ENCODE peak calls at places on chromosome 1, in nine cellular contexts. One of them, this sample, is unnamed.

GRCh38 chr1:229440821-229441537 is 7.1 kb upstream of the ACTA1 start:
- DNase-seq in endothelial cell: no peak
- DNase-seq in lower lobe of right lung: no peak
- DNase-seq in hepatocyte: no peak
- DNase-seq in Caco-2: no peak
- DNase-seq in H1: no peak
- DNase-seq in uterus: no peak
- DNase-seq in heart left ventricle: no peak
- DNase-seq in epithelial cell of esophagus: peak; percentile 34
- DNase-seq in this sample: no peak

GRCh38 chr1:224435318-224435763 is 744 bp upstream of the WDR26 start:
- DNase-seq in endothelial cell: no peak
- DNase-seq in lower lobe of right lung: no peak
- DNase-seq in hepatocyte: no peak
- DNase-seq in Caco-2: no peak
- DNase-seq in H1: no peak
- DNase-seq in uterus: no peak
- DNase-seq in heart left ventricle: no peak
- DNase-seq in epithelial cell of esophagus: peak; percentile 67
- DNase-seq in this sample: no peak

GRCh38 chr1:20988943-20989342 is 187.8 kb downstream of the EIF4G3 start:
- DNase-seq in endothelial cell: no peak
- DNase-seq in lower lobe of right lung: no peak
- DNase-seq in hepatocyte: no peak
- DNase-seq in Caco-2: no peak
- DNase-seq in H1: no peak
- DNase-seq in uterus: no peak
- DNase-seq in heart left ventricle: no peak
- DNase-seq in epithelial cell of esophagus: no peak
- DNase-seq in this sample: no peak

GRCh38 chr1:221994274-221994698 is 252.4 kb upstream of the DUSP10 start:
- DNase-seq in endothelial cell: no peak
- DNase-seq in lower lobe of right lung: no peak
- DNase-seq in hepatocyte: no peak
- DNase-seq in Caco-2: no peak
- DNase-seq in H1: no peak
- DNase-seq in uterus: no peak
- DNase-seq in heart left ventricle: no peak
- DNase-seq in epithelial cell of esophagus: peak; percentile 75
- DNase-seq in this sample: no peak

GRCh38 chr1:219401723-219402431 is 211.0 kb downstream of the ZC3H11B start:
- DNase-seq in endothelial cell: no peak
- DNase-seq in lower lobe of right lung: no peak
- DNase-seq in hepatocyte: no peak
- DNase-seq in Caco-2: no peak
- DNase-seq in H1: no peak
- DNase-seq in uterus: no peak
- DNase-seq in heart left ventricle: no peak
- DNase-seq in epithelial cell of esophagus: no peak
- DNase-seq in this sample: no peak

GRCh38 chr1:28415246-28415645 is 45.7 kb downstream of the PHACTR4 start:
- DNase-seq in endothelial cell: no peak
- DNase-seq in lower lobe of right lung: no peak
- DNase-seq in hepatocyte: no peak
- DNase-seq in Caco-2: no peak
- DNase-seq in H1: no peak
- DNase-seq in uterus: no peak
- DNase-seq in heart left ventricle: no peak
- DNase-seq in epithelial cell of esophagus: no peak
- DNase-seq in this sample: no peak

GRCh38 chr1:39529901-39530535 is 38.6 kb downstream of the BMP8A start:
- DNase-seq in endothelial cell: no peak
- DNase-seq in lower lobe of right lung: no peak
- DNase-seq in hepatocyte: no peak
- DNase-seq in Caco-2: no peak
- DNase-seq in H1: no peak
- DNase-seq in uterus: no peak
- DNase-seq in heart left ventricle: no peak
- DNase-seq in epithelial cell of esophagus: no peak
- DNase-seq in this sample: no peak

GRCh38 chr1:40774266-40774998 is 9.2 kb upstream of the KCNQ4 start:
- DNase-seq in endothelial cell: peak; percentile 72
- DNase-seq in lower lobe of right lung: peak; percentile 69
- DNase-seq in hepatocyte: peak; percentile 67
- DNase-seq in Caco-2: peak; percentile 74
- DNase-seq in H1: peak; percentile 54
- DNase-seq in uterus: peak; percentile 64
- DNase-seq in heart left ventricle: no peak
- DNase-seq in epithelial cell of esophagus: peak; percentile 56
- DNase-seq in this sample: peak; percentile 53

GRCh38 chr1:107535091-107535490 is 394.3 kb downstream of the NTNG1 start:
- DNase-seq in endothelial cell: no peak
- DNase-seq in lower lobe of right lung: no peak
- DNase-seq in hepatocyte: no peak
- DNase-seq in Caco-2: no peak
- DNase-seq in H1: no peak
- DNase-seq in uterus: no peak
- DNase-seq in heart left ventricle: no peak
- DNase-seq in epithelial cell of esophagus: no peak
- DNase-seq in this sample: no peak

GRCh38 chr1:42006836-42007235 is 88.1 kb upstream of the HIVEP3 start:
- DNase-seq in endothelial cell: no peak
- DNase-seq in lower lobe of right lung: no peak
- DNase-seq in hepatocyte: no peak
- DNase-seq in Caco-2: no peak
- DNase-seq in H1: no peak
- DNase-seq in uterus: no peak
- DNase-seq in heart left ventricle: no peak
- DNase-seq in epithelial cell of esophagus: peak; percentile 53
- DNase-seq in this sample: no peak

GRCh38 chr1:185324118-185324517 is 7.1 kb upstream of the IVNS1ABP start:
- DNase-seq in endothelial cell: no peak
- DNase-seq in lower lobe of right lung: no peak
- DNase-seq in hepatocyte: no peak
- DNase-seq in Caco-2: no peak
- DNase-seq in H1: no peak
- DNase-seq in uterus: no peak
- DNase-seq in heart left ventricle: no peak
- DNase-seq in epithelial cell of esophagus: no peak
- DNase-seq in this sample: no peak

GRCh38 chr1:227210604-227211003 is 107.7 kb downstream of the CDC42BPA start:
- DNase-seq in endothelial cell: no peak
- DNase-seq in lower lobe of right lung: no peak
- DNase-seq in hepatocyte: no peak
- DNase-seq in Caco-2: no peak
- DNase-seq in H1: no peak
- DNase-seq in uterus: no peak
- DNase-seq in heart left ventricle: no peak
- DNase-seq in epithelial cell of esophagus: no peak
- DNase-seq in this sample: no peak

GRCh38 chr1:228018961-228019721 is 12.3 kb downstream of the WNT3A start:
- DNase-seq in endothelial cell: no peak
- DNase-seq in lower lobe of right lung: peak; percentile 36
- DNase-seq in hepatocyte: no peak
- DNase-seq in Caco-2: no peak
- DNase-seq in H1: no peak
- DNase-seq in uterus: no peak
- DNase-seq in heart left ventricle: peak; percentile 41
- DNase-seq in epithelial cell of esophagus: no peak
- DNase-seq in this sample: no peak

GRCh38 chr1:54774820-54775498 is 10.6 kb upstream of the PARS2 start:
- DNase-seq in endothelial cell: peak; percentile 47
- DNase-seq in lower lobe of right lung: no peak
- DNase-seq in hepatocyte: no peak
- DNase-seq in Caco-2: peak; percentile 46
- DNase-seq in H1: peak; percentile 49
- DNase-seq in uterus: no peak
- DNase-seq in heart left ventricle: no peak
- DNase-seq in epithelial cell of esophagus: peak; percentile 30
- DNase-seq in this sample: no peak

GRCh38 chr1:93814795-93815737 is 63.9 kb downstream of the DNTTIP2 start:
- DNase-seq in endothelial cell: no peak
- DNase-seq in lower lobe of right lung: no peak
- DNase-seq in hepatocyte: no peak
- DNase-seq in Caco-2: no peak
- DNase-seq in H1: no peak
- DNase-seq in uterus: no peak
- DNase-seq in heart left ventricle: no peak
- DNase-seq in epithelial cell of esophagus: no peak
- DNase-seq in this sample: no peak

GRCh38 chr1:91831132-91831930 is 54.6 kb downstream of the TGFBR3 start:
- DNase-seq in endothelial cell: no peak
- DNase-seq in lower lobe of right lung: no peak
- DNase-seq in hepatocyte: no peak
- DNase-seq in Caco-2: no peak
- DNase-seq in H1: no peak
- DNase-seq in uterus: peak; percentile 75
- DNase-seq in heart left ventricle: no peak
- DNase-seq in epithelial cell of esophagus: no peak
- DNase-seq in this sample: no peak

GRCh38 chr1:5994713-5995621 is 2.7 kb upstream of the NPHP4 start:
- DNase-seq in endothelial cell: no peak
- DNase-seq in lower lobe of right lung: peak; percentile 45
- DNase-seq in hepatocyte: no peak
- DNase-seq in Caco-2: no peak
- DNase-seq in H1: no peak
- DNase-seq in uterus: no peak
- DNase-seq in heart left ventricle: peak; percentile 60
- DNase-seq in epithelial cell of esophagus: no peak
- DNase-seq in this sample: no peak

GRCh38 chr1:214416417-214417212 is 134.8 kb downstream of the PTPN14 start:
- DNase-seq in endothelial cell: no peak
- DNase-seq in lower lobe of right lung: no peak
- DNase-seq in hepatocyte: no peak
- DNase-seq in Caco-2: no peak
- DNase-seq in H1: no peak
- DNase-seq in uterus: no peak
- DNase-seq in heart left ventricle: no peak
- DNase-seq in epithelial cell of esophagus: peak; percentile 61
- DNase-seq in this sample: no peak

GRCh38 chr1:29688477-29689365 is 452.4 kb downstream of the PTPRU start:
- DNase-seq in endothelial cell: no peak
- DNase-seq in lower lobe of right lung: no peak
- DNase-seq in hepatocyte: peak; percentile 46
- DNase-seq in Caco-2: no peak
- DNase-seq in H1: no peak
- DNase-seq in uterus: no peak
- DNase-seq in heart left ventricle: no peak
- DNase-seq in epithelial cell of esophagus: peak; percentile 53
- DNase-seq in this sample: no peak

GRCh38 chr1:31843506-31843905 is 27.7 kb upstream of the SPOCD1 start:
- DNase-seq in endothelial cell: no peak
- DNase-seq in lower lobe of right lung: no peak
- DNase-seq in hepatocyte: no peak
- DNase-seq in Caco-2: no peak
- DNase-seq in H1: no peak
- DNase-seq in uterus: no peak
- DNase-seq in heart left ventricle: no peak
- DNase-seq in epithelial cell of esophagus: peak; percentile 77
- DNase-seq in this sample: no peak
- TF ChIP-seq CTCF in endothelial cell: no peak
- TF ChIP-seq CTCF in lower lobe of right lung: no peak
- TF ChIP-seq CTCF in hepatocyte: no peak
- TF ChIP-seq CTCF in Caco-2: no peak
- TF ChIP-seq CTCF in H1: no peak
- TF ChIP-seq CTCF in uterus: no peak
- TF ChIP-seq CTCF in heart left ventricle: no peak
- TF ChIP-seq CTCF in epithelial cell of esophagus: peak; percentile 18
- TF ChIP-seq CTCF in this sample: no peak

GRCh38 chr1:183711691-183712401 is 58.7 kb upstream of the APOBEC4 start:
- DNase-seq in endothelial cell: no peak
- DNase-seq in lower lobe of right lung: no peak
- DNase-seq in hepatocyte: peak; percentile 39
- DNase-seq in Caco-2: no peak
- DNase-seq in H1: no peak
- DNase-seq in uterus: peak; percentile 32
- DNase-seq in heart left ventricle: no peak
- DNase-seq in epithelial cell of esophagus: no peak
- DNase-seq in this sample: no peak
- TF ChIP-seq CTCF in endothelial cell: no peak
- TF ChIP-seq CTCF in lower lobe of right lung: no peak
- TF ChIP-seq CTCF in hepatocyte: no peak
- TF ChIP-seq CTCF in Caco-2: no peak
- TF ChIP-seq CTCF in H1: no peak
- TF ChIP-seq CTCF in uterus: no peak
- TF ChIP-seq CTCF in heart left ventricle: no peak
- TF ChIP-seq CTCF in epithelial cell of esophagus: no peak
- TF ChIP-seq CTCF in this sample: no peak

DNA sequence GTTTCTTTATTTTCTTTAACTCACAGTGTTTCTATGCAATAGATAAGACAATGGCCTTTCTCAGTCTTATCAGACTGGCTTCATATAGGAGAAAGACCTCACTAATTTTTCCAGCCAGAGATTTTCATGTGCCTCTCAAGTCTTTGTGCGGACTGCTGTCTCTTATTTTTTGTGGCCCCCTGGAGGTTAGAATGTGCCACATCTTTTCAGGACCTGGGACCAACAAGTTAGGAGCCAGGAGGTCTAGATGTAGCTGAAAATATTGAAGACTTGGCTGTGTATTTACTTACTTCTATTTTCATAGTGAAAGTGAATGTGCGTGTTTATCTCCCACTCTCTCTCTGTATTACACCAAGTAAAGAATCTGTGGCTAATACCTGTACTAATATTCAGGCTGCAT is 42.1 kb upstream of the CFHR3 start:
- DNase-seq in endothelial cell: no peak
- DNase-seq in lower lobe of right lung: no peak
- DNase-seq in hepatocyte: no peak
- DNase-seq in Caco-2: no peak
- DNase-seq in H1: no peak
- DNase-seq in uterus: no peak
- DNase-seq in heart left ventricle: no peak
- DNase-seq in epithelial cell of esophagus: no peak
- DNase-seq in this sample: no peak
- TF ChIP-seq CTCF in endothelial cell: no peak
- TF ChIP-seq CTCF in lower lobe of right lung: no peak
- TF ChIP-seq CTCF in hepatocyte: no peak
- TF ChIP-seq CTCF in Caco-2: peak; percentile 28
- TF ChIP-seq CTCF in H1: peak; percentile 17
- TF ChIP-seq CTCF in uterus: no peak
- TF ChIP-seq CTCF in heart left ventricle: no peak
- TF ChIP-seq CTCF in epithelial cell of esophagus: no peak
- TF ChIP-seq CTCF in this sample: no peak

DNA sequence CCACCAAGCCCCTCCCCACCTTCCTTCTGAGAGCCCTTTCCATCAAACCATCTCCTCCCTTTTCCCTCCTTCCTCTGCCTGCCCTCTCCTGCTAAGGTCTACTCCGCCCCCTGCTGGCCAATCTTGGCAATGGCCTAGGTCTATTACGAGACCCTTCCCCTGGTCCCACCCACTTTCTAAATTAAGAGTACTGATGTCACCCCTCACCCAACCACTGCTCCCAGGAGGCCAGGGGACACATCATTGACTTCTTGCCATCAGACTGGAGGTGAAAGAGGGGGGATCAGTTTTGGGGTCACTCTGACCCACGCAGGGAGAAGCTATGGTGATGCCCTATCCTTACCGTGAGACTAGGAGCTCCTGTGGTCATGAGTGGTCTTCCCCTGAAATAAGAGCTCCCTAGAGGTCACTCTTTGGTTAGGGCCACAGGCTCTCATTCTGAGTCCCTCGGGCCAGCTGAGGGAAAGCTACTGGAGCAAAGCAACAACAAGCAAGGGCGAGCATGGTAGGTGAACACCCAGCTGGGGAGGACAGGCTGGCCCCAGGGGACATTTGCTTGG is 34.6 kb upstream of the S100A7 start:
- DNase-seq in endothelial cell: peak; percentile 94
- DNase-seq in lower lobe of right lung: peak; percentile 86
- DNase-seq in hepatocyte: peak; percentile 86
- DNase-seq in Caco-2: peak; percentile 90
- DNase-seq in H1: peak; percentile 82
- DNase-seq in uterus: peak; percentile 81
- DNase-seq in heart left ventricle: peak; percentile 89
- DNase-seq in epithelial cell of esophagus: peak; percentile 67
- DNase-seq in this sample: peak; percentile 69
- TF ChIP-seq CTCF in endothelial cell: peak; percentile 92
- TF ChIP-seq CTCF in lower lobe of right lung: peak; percentile 90
- TF ChIP-seq CTCF in hepatocyte: peak; percentile 91
- TF ChIP-seq CTCF in Caco-2: peak; percentile 92
- TF ChIP-seq CTCF in H1: peak; percentile 94
- TF ChIP-seq CTCF in uterus: peak; percentile 93
- TF ChIP-seq CTCF in heart left ventricle: peak; percentile 95
- TF ChIP-seq CTCF in epithelial cell of esophagus: peak; percentile 99
- TF ChIP-seq CTCF in this sample: peak; percentile 74

This sample was measured in activated B cell treated with CpG ODN at 0.5 μM for 24 hours.